ENCODE peak calls at places on chromosomes 12 and 14, in seven cellular contexts. Q is AG09319; V is heart left ventricle; L is HS-5; M is activated CD8-positive, alpha-beta memory T cell treated with anti-CD3 and anti-CD28 coated beads, Interleukin-2, amount 50 U/mL, for 4 hours; W is Right ventricle myocardium inferior; B is EL. D is an unnamed sample.

GRCh38 chr14:68786491-68787234 is 6.2 kb downstream of the ZFP36L1 start:
- DNase-seq in Q (no peak), V (no peak), L (no peak), M (no peak), W (no peak), B (peak; percentile 76), D (peak; percentile 53)

GRCh38 chr14:67940894-67941455 is 121.4 kb downstream of the RAD51B start:
- DNase-seq in Q (peak; percentile 73), V (no peak), L (peak; percentile 24), M (no peak), W (no peak), B (peak; percentile 66), D (no peak)

GRCh38 chr14:23301288-23301968 is 1.2 kb downstream of the PPP1R3E start:
- DNase-seq in Q (peak; percentile 97), V (peak; percentile 98), L (peak; percentile 81), M (peak; percentile 97), W (peak; percentile 99), B (peak; percentile 99), D (peak; percentile 97)

GRCh38 chr12:67356400-67356799 is 87.2 kb downstream of the CAND1 start:
- DNase-seq in Q (no peak), V (no peak), L (no peak), M (no peak), W (no peak), B (no peak), D (no peak)

GRCh38 chr12:99984271-99985128 is at the start of gene ANKS1B:
- DNase-seq in Q (no peak), V (peak; percentile 34), L (no peak), M (no peak), W (peak; percentile 68), B (peak; percentile 51), D (peak; percentile 70)

GRCh38 chr14:76775159-76775694 is 14.0 kb downstream of the VASH1 start:
- DNase-seq in Q (no peak), V (no peak), L (no peak), M (no peak), W (no peak), B (no peak), D (no peak)

GRCh38 chr12:28374556-28374955 is 184.3 kb downstream of the CCDC91 start:
- DNase-seq in Q (no peak), V (no peak), L (peak; percentile 26), M (no peak), W (no peak), B (peak; percentile 29), D (no peak)

GRCh38 chr12:111170559-111170958 is 198.3 kb downstream of the PHETA1 start:
- DNase-seq in Q (no peak), V (no peak), L (no peak), M (no peak), W (no peak), B (no peak), D (no peak)

GRCh38 chr12:127607146-127607725 is 659.7 kb upstream of the TMEM132C start:
- DNase-seq in Q (no peak), V (no peak), L (no peak), M (no peak), W (no peak), B (no peak), D (no peak)

GRCh38 chr12:82880442-82880901 is 193.8 kb downstream of the TMTC2 start:
- DNase-seq in Q (no peak), V (no peak), L (no peak), M (no peak), W (no peak), B (no peak), D (no peak)

GRCh38 chr12:54141534-54142475 is 47.0 kb downstream of the SMUG1 start:
- DNase-seq in Q (no peak), V (no peak), L (no peak), M (no peak), W (no peak), B (peak; percentile 85), D (no peak)

GRCh38 chr14:102819790-102820330 is 42.6 kb downstream of the TRAF3 start:
- DNase-seq in Q (no peak), V (no peak), L (no peak), M (no peak), W (no peak), B (no peak), D (no peak)

GRCh38 chr12:104694161-104694560 is 237.4 kb downstream of the CHST11 start:
- DNase-seq in Q (no peak), V (no peak), L (no peak), M (no peak), W (no peak), B (no peak), D (no peak)

GRCh38 chr12:24879644-24880043 is 69.3 kb downstream of the BCAT1 start:
- DNase-seq in Q (no peak), V (no peak), L (no peak), M (no peak), W (no peak), B (peak; percentile 19), D (no peak)

GRCh38 chr14:39025810-39026627 is 77.0 kb downstream of the SEC23A start:
- DNase-seq in Q (no peak), V (no peak), L (no peak), M (no peak), W (no peak), B (no peak), D (no peak)

GRCh38 chr12:101698782-101699347 is 1.4 kb downstream of the CHPT1 start:
- DNase-seq in Q (no peak), V (no peak), L (no peak), M (no peak), W (no peak), B (peak; percentile 23), D (no peak)

GRCh38 chr12:74111688-74112360 is 425.8 kb upstream of the ATXN7L3B start:
- DNase-seq in Q (no peak), V (no peak), L (no peak), M (no peak), W (no peak), B (no peak), D (peak; percentile 51)

GRCh38 chr12:28620281-28620680 is 430.0 kb downstream of the CCDC91 start:
- DNase-seq in Q (no peak), V (no peak), L (no peak), M (no peak), W (no peak), B (no peak), D (no peak)

GRCh38 chr14:53411110-53411509 is 258.0 kb upstream of the DDHD1 start:
- DNase-seq in Q (no peak), V (no peak), L (no peak), M (no peak), W (no peak), B (peak; percentile 82), D (no peak)

GRCh38 chr14:92951912-92952471 is 29.0 kb downstream of the CHGA start:
- DNase-seq in Q (peak; percentile 22), V (peak; percentile 77), L (no peak), M (peak; percentile 83), W (peak; percentile 90), B (peak; percentile 68), D (peak; percentile 70)

D was measured in A549.